ENCODE peak calls at places on chromosome 20, in eight cellular contexts. U is IMR-90, I is fibroblast of lung, O is endothelial cell of umbilical vein, K is MCF 10A, H is activated B cell treated with CpG ODN at 0.5 μM for 24 hours, F is lower leg skin, B is HFF-Myc. Y is an unnamed sample.

GRCh38 chr20:21129861-21130260 is 4.0 kb downstream of the KIZ start:
- DNase-seq in I (no peak), K (no peak), U (no peak), O (no peak), H (no peak), F (no peak), B (no peak), Y (no peak)

GRCh38 chr20:25496968-25497401 is 88.3 kb downstream of the NINL start:
- DNase-seq in K (peak), O (no peak), I (peak), H (no peak), F (no peak), B (no peak), U (peak), Y (no peak)

GRCh38 chr20:58542411-58543095 is 27.4 kb upstream of the APCDD1L start:
- DNase-seq in U (peak), O (no peak), F (no peak), H (no peak), I (no peak), K (peak), B (no peak), Y (no peak)

GRCh38 chr20:14879020-14879697 is 541.7 kb upstream of the FLRT3 start:
- DNase-seq in H (no peak), K (peak), O (peak), B (peak), F (no peak), U (peak), I (peak), Y (no peak)

GRCh38 chr20:24273251-24273650 is 196.2 kb upstream of the SYNDIG1 start:
- DNase-seq in B (no peak), I (no peak), U (no peak), H (no peak), F (no peak), O (no peak), K (no peak), Y (no peak)

GRCh38 chr20:40073535-40074111 is 615.4 kb downstream of the MAFB start:
- DNase-seq in K (no peak), U (no peak), F (no peak), O (no peak), B (no peak), H (no peak), I (no peak), Y (no peak)

GRCh38 chr20:32483351-32484220 is 101.5 kb downstream of the NOL4L start:
- DNase-seq in O (peak), I (peak), B (no peak), K (peak), F (no peak), H (peak), U (peak), Y (peak)

GRCh38 chr20:35317416-35317815 is 25.2 kb upstream of the FAM83C start:
- DNase-seq in B (no peak), I (no peak), H (no peak), U (peak), F (no peak), O (no peak), K (no peak), Y (no peak)

GRCh38 chr20:40941023-40941655 is 87.5 kb upstream of the TOP1 start:
- DNase-seq in K (no peak), O (no peak), I (no peak), F (no peak), B (no peak), H (no peak), U (no peak), Y (no peak)

GRCh38 chr20:6711950-6712634 is 55.4 kb upstream of the BMP2 start:
- DNase-seq in F (no peak), B (no peak), U (no peak), K (peak), O (peak), H (no peak), I (no peak), Y (no peak)

GRCh38 chr20:58850693-58851174 is at the start of gene GNAS-AS1:
- DNase-seq in O (no peak), F (peak), I (peak), B (peak), H (peak), U (peak), K (peak), Y (peak)

GRCh38 chr20:13220857-13221297 is at the start of gene ISM1:
- DNase-seq in K (no peak), H (no peak), I (no peak), O (no peak), U (no peak), B (no peak), F (no peak), Y (peak)

GRCh38 chr20:32505723-32506473 is 79.2 kb downstream of the NOL4L start:
- DNase-seq in U (no peak), O (no peak), F (no peak), K (no peak), H (no peak), B (no peak), I (no peak), Y (no peak)

GRCh38 chr20:21340991-21341722 is 38.0 kb downstream of the XRN2 start:
- DNase-seq in K (no peak), F (no peak), H (no peak), U (no peak), I (no peak), B (no peak), O (no peak), Y (no peak)

GRCh38 chr20:51385941-51386530 is 156.5 kb downstream of the NFATC2 start:
- DNase-seq in O (peak), H (no peak), B (no peak), I (peak), F (no peak), K (peak), U (peak), Y (no peak)

GRCh38 chr20:4666001-4666470 is 55.7 kb upstream of the PRND start:
- DNase-seq in I (peak), U (peak), B (no peak), H (no peak), K (peak), O (peak), F (no peak), Y (no peak)
- TF ChIP-seq CTCF in I (no peak), U (no peak), B (no peak), H (no peak), K (no peak), O (no peak), F (no peak), Y (no peak)

GRCh38 chr20:37944456-37944981 is 41.6 kb downstream of the VSTM2L start:
- DNase-seq in F (no peak), H (no peak), I (no peak), U (no peak), O (no peak), K (no peak), B (no peak), Y (no peak)

GRCh38 chr20:37943033-37943432 is 40.1 kb downstream of the VSTM2L start:
- DNase-seq in K (no peak), O (no peak), I (no peak), H (no peak), F (no peak), B (no peak), U (no peak), Y (no peak)

GRCh38 chr20:37941992-37942391 is 39.1 kb downstream of the VSTM2L start:
- DNase-seq in B (no peak), K (no peak), H (no peak), U (no peak), F (no peak), I (no peak), O (no peak), Y (no peak)

GRCh38 chr20:37945034-37945660 is 42.2 kb downstream of the VSTM2L start:
- DNase-seq in F (no peak), H (no peak), I (no peak), U (no peak), K (no peak), O (no peak), B (no peak), Y (no peak)

GRCh38 chr20:37943501-37944455 is 40.9 kb downstream of the VSTM2L start:
- DNase-seq in I (no peak), F (no peak), H (no peak), O (no peak), B (no peak), K (no peak), U (no peak), Y (no peak)
- TF ChIP-seq CTCF in I (no peak), F (no peak), H (no peak), O (no peak), B (no peak), K (no peak), U (no peak), Y (peak)

GRCh38 chr20:56245761-56246160 is 2.8 kb upstream of the MC3R start:
- DNase-seq in K (peak), H (no peak), U (no peak), I (peak), F (no peak), B (no peak), O (no peak), Y (no peak)

GRCh38 chr20:56249244-56249955 is 868 bp downstream of the MC3R start:
- DNase-seq in H (no peak), O (no peak), I (no peak), F (no peak), B (no peak), U (no peak), K (peak), Y (no peak)

GRCh38 chr20:56244259-56244658 is 4.3 kb upstream of the MC3R start:
- DNase-seq in H (no peak), K (no peak), I (no peak), F (no peak), B (no peak), U (no peak), O (no peak), Y (no peak)

GRCh38 chr20:56247954-56248782 is at the start of gene MC3R:
- DNase-seq in U (peak), B (no peak), I (peak), O (peak), H (no peak), K (peak), F (no peak), Y (no peak)
- TF ChIP-seq CTCF in U (peak), B (peak), I (peak), O (peak), H (no peak), K (peak), F (no peak), Y (peak)

GRCh38 chr20:49561806-49562205 is 6.1 kb downstream of the PTGIS start:
- DNase-seq in F (no peak), H (no peak), I (no peak), K (no peak), U (no peak), B (no peak), O (no peak), Y (no peak)
- TF ChIP-seq CTCF in F (no peak), H (no peak), I (no peak), K (no peak), U (no peak), B (no peak), O (no peak), Y (no peak)

DNA sequence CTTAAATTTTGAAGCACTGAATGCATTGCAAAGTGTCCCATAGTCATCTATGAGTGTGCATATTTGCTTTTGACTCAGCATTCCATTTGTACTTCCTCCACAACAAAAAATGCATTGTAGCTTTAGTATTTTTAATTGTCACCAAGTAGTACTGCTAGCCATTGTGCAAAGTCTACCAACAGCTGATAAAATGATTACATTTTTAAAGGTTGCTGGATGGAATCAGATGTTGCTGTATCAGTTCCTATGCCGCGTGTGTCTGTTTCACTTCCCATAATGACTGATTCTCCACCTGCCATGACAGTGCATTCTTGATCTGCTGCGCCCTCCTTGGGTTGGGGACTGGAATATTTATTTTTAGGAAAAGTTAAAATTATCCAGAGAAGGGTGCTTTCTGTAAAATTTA is 41.2 kb downstream of the SLX4IP start:
- DNase-seq in B (no peak), U (peak), H (no peak), K (no peak), F (no peak), I (no peak), O (no peak), Y (no peak)
- TF ChIP-seq CTCF in B (no peak), U (no peak), H (no peak), K (no peak), F (no peak), I (no peak), O (no peak), Y (no peak)

GRCh38 chr20:37095609-37096414 is at the start of gene RBL1:
- DNase-seq in H (peak), I (peak), O (peak), U (peak), F (peak), K (peak), B (peak), Y (peak)
- TF ChIP-seq CTCF in H (no peak), I (peak), O (no peak), U (peak), F (no peak), K (no peak), B (peak), Y (no peak)

DNA sequence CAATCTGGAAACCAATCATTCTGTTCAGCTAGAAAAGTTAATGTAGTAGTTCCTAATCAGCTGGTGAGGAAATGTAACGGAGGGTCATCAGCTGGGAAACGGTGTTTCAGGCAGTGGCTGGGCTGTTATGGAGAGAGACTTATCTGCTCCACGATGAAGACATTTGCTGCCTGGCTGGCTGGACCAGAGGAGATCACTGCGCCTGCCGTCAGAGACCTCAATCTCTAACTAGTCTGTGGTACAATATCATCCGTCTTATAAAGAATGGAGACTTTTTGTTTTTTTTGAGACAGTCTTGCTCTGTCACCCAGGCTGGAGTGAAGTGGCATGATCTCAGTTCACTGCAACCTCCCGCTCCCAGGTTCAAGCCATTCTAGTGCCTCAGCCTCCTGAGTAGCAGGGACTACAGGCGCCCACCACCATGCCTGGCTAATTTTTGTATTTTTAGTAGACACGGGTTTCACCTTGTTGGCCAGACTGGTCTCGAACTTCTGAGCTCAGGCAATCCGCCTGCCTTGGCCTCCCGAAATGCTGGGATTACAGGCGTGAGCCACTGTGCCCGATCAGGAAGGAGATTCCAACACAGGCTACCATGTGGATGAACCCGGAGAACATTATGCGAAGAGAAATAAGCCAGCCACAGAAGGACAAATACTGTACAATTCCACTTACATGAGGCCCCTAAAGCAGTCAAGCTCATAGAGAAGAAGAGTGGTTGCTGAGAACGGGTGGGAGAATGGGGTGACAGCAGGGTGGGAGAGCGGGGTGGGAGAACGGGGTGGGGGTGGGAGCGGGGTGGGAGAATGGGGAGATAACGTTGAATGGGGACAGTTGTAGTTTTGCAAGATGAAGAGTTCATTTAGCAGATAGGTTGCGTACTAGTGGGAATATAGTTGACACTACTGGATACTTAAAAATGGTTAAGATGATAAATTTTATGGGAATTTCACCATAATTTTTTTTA is 115.1 kb downstream of the SULF2 start:
- DNase-seq in U (no peak), H (no peak), F (no peak), K (no peak), B (no peak), I (no peak), O (no peak), Y (no peak)
- TF ChIP-seq CTCF in U (no peak), H (no peak), F (no peak), K (no peak), B (no peak), I (no peak), O (no peak), Y (no peak)

GRCh38 chr20:10641467-10641866 is 32.3 kb downstream of the JAG1 start:
- DNase-seq in F (no peak), U (no peak), H (no peak), B (no peak), K (no peak), I (no peak), O (no peak), Y (no peak)

GRCh38 chr20:10643560-10643873 is 30.3 kb downstream of the JAG1 start:
- DNase-seq in F (no peak), K (no peak), B (no peak), I (no peak), O (no peak), U (no peak), H (no peak), Y (no peak)

GRCh38 chr20:10641893-10642292 is 31.9 kb downstream of the JAG1 start:
- DNase-seq in O (no peak), F (no peak), B (no peak), I (no peak), U (no peak), K (no peak), H (no peak), Y (no peak)

GRCh38 chr20:10644458-10645204 is 29.2 kb downstream of the JAG1 start:
- DNase-seq in H (no peak), I (no peak), U (no peak), F (no peak), B (no peak), K (no peak), O (no peak), Y (no peak)

GRCh38 chr20:10642859-10643559 is 30.8 kb downstream of the JAG1 start:
- DNase-seq in I (no peak), H (no peak), B (no peak), K (no peak), U (no peak), F (no peak), O (peak), Y (no peak)
- TF ChIP-seq CTCF in I (no peak), H (no peak), B (no peak), K (no peak), U (no peak), F (no peak), O (no peak), Y (no peak)

GRCh38 chr20:9354579-9354978 is 159.8 kb upstream of the LAMP5 start:
- DNase-seq in U (no peak), O (no peak), F (no peak), H (no peak), B (no peak), I (no peak), K (no peak), Y (no peak)

GRCh38 chr20:9353916-9354276 is 160.5 kb upstream of the LAMP5 start:
- DNase-seq in B (no peak), U (peak), I (peak), O (no peak), F (no peak), K (peak), H (no peak), Y (no peak)

GRCh38 chr20:9352740-9353139 is 161.7 kb upstream of the LAMP5 start:
- DNase-seq in I (no peak), K (no peak), F (no peak), U (no peak), B (no peak), H (no peak), O (no peak), Y (no peak)

GRCh38 chr20:9349256-9349655 is 165.1 kb upstream of the LAMP5 start:
- DNase-seq in B (no peak), I (no peak), K (no peak), O (no peak), H (no peak), F (no peak), U (no peak), Y (no peak)

DNA sequence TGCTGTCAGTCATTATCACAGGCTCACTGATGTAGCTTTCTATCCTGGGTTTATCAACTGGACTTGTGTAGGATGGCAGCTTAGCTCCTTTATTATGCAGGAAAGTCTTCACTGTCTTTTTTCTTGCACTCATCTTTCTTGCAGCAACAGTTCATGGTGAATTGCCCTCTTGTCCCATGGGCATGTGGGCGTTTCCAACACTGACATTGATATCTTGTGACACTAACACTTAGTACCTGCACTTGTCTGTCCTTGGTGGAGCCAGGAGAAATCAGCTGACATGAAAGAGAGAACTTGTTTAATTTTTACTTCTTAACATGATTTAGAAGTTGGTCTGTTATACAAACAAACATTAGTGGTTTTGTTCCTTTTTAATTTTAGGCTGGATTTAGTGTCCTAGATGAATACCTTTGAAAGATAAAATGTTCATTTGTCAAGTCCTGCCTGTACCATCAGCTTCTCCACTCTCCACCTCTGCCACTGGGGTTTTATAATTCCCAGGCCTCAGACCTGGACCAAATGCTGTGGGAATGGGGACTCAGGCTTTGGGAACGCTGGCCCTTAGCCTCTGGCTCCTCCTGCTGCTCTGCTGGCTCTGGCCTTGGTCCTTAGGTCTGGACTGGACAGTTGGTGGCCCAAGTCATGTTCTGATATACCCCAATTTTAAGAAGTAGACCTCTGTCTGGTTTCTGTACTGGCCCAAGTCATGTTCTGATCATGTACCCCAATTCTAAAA is 161.0 kb upstream of the LAMP5 start:
- DNase-seq in F (no peak), K (no peak), B (no peak), I (no peak), H (no peak), O (no peak), U (no peak), Y (no peak)
- TF ChIP-seq CTCF in F (no peak), K (no peak), B (no peak), I (peak), H (no peak), O (no peak), U (peak), Y (no peak)

GRCh38 chr20:46062621-46063020 is 27.1 kb downstream of the NCOA5 start:
- DNase-seq in B (no peak), F (no peak), O (no peak), U (no peak), H (no peak), I (no peak), K (no peak), Y (no peak)
- TF ChIP-seq CTCF in B (no peak), F (no peak), O (no peak), U (no peak), H (no peak), I (no peak), K (no peak), Y (no peak)